ENCODE peak calls at places on chromosomes 12 and 14, in eight cellular contexts. L, U, I, E, M, F, G and Z are unnamed samples.

GRCh38 chr12:45669093-45669492 is 60.4 kb upstream of the ARID2 start:
- DNase-seq in G (no peak), M (no peak), L (peak; percentile 30), F (no peak), U (no peak), E (no peak), I (no peak), Z (no peak)

GRCh38 chr12:86230516-86231146 is 25.6 kb downstream of the MGAT4C start:
- DNase-seq in E (no peak), L (no peak), U (no peak), M (no peak), I (no peak), F (no peak), G (no peak), Z (no peak)

GRCh38 chr12:3105690-3106479 is 28.7 kb downstream of the TSPAN9 start:
- DNase-seq in M (no peak), U (no peak), E (no peak), L (no peak), I (no peak), G (no peak), F (no peak), Z (no peak)

GRCh38 chr12:42617622-42618021 is 28.1 kb upstream of the PRICKLE1 start:
- DNase-seq in F (no peak), L (no peak), E (no peak), I (no peak), G (no peak), U (no peak), M (no peak), Z (no peak)

GRCh38 chr12:77060136-77060882 is 5.1 kb downstream of the E2F7 start:
- DNase-seq in M (no peak), E (no peak), G (no peak), I (no peak), U (no peak), L (no peak), F (no peak), Z (no peak)

GRCh38 chr12:75981773-75982564 is 49.6 kb downstream of the PHLDA1 start:
- DNase-seq in G (no peak), M (no peak), U (no peak), E (no peak), L (no peak), F (no peak), I (no peak), Z (no peak)

GRCh38 chr12:107402041-107403022 is 283.3 kb upstream of the PWP1 start:
- DNase-seq in M (no peak), F (peak; percentile 97), G (no peak), U (peak; percentile 76), E (no peak), L (peak; percentile 52), I (peak; percentile 42), Z (peak; percentile 70)

GRCh38 chr12:43233861-43234260 is 318.1 kb downstream of the ADAMTS20 start:
- DNase-seq in M (no peak), G (no peak), F (no peak), L (no peak), U (no peak), I (no peak), E (no peak), Z (no peak)

GRCh38 chr12:118840878-118841277 is 140.5 kb upstream of the SRRM4 start:
- DNase-seq in M (no peak), E (no peak), U (no peak), L (no peak), G (no peak), F (no peak), I (no peak), Z (no peak)

DNA sequence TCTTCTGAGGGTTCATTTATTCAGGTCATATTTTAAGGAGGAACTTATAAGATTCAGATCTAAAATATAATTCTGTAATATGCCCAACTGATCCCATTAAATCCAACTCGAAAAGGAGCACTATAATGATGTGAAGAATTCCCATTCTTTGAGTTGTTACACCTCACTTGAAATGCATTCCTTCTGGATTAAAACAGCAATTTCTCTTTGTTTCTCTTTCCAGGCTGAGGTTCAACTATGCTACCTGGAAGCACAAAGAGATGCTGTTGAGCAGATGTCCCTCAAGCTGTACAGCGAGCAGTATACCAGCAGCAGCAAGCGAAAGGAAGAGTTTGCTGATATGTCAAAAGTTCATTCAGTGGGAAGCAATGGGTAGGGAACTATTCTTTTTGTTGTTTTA is 260.6 kb upstream of the NPAS3 start:
- DNase-seq in M (no peak), F (no peak), I (no peak), E (no peak), U (no peak), G (no peak), L (no peak), Z (no peak)
- H3K9me3 ChIP-seq in M (no peaks in the 10 kb centered on the region), F (no peaks in the 10 kb centered on the region), I (no peaks in the 10 kb centered on the region), E (no peaks in the 10 kb centered on the region), U (no peaks in the 10 kb centered on the region), G (no peaks in the 10 kb centered on the region), L (no peaks in the 10 kb centered on the region), Z (no peaks in the 10 kb centered on the region)

GRCh38 chr12:133080619-133081407 is at the start of gene ZNF140:
- DNase-seq in U (peak; percentile 96), M (peak; percentile 97), L (peak; percentile 95), I (peak; percentile 95), F (peak; percentile 100), G (peak; percentile 98), E (peak; percentile 98), Z (peak; percentile 87)

GRCh38 chr12:133083345-133083744 is 2.6 kb downstream of the ZNF140 start:
- DNase-seq in U (no peak), G (no peak), I (no peak), M (no peak), L (no peak), E (no peak), F (no peak), Z (no peak)

GRCh38 chr12:133080051-133080618 is 588 bp upstream of the ZNF140 start:
- DNase-seq in M (peak; percentile 98), I (peak; percentile 97), L (peak; percentile 97), F (peak; percentile 100), E (peak; percentile 100), G (peak; percentile 99), U (peak; percentile 97), Z (peak; percentile 95)

DNA sequence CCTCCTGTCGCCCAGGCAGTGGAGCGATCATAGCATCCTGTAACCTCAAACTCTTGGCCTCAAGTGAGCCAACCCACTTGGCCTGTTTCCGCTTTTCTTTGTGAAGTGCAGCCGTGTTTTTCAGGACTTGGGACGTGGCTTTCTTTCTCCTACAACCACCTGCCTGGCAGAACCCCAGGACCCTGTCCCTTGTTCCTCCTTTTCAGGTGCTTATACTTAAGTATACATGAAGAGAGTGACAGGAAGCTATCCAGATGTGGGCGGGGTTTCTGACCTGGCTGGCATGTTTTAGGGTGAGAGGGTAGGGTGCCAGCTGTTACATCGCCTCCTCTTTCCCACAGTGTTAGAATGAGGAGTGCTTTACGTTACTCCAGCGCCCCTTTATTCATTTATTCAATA is 684 bp downstream of the ZNF140 start:
- DNase-seq in F (peak; percentile 56), M (no peak), E (no peak), U (peak; percentile 29), L (no peak), I (no peak), G (no peak), Z (peak; percentile 3)
- H3K4me3 ChIP-seq in F (peak overlapping the region; percentile 94), M (peak overlapping the region; percentile 95), E (peak overlapping the region; percentile 74), U (no peak overlapping the region), L (peak overlapping the region; percentile 54), I (peak overlapping the region; percentile 85), G (peak overlapping the region; percentile 87), Z (peak overlapping the region; percentile 85)

DNA sequence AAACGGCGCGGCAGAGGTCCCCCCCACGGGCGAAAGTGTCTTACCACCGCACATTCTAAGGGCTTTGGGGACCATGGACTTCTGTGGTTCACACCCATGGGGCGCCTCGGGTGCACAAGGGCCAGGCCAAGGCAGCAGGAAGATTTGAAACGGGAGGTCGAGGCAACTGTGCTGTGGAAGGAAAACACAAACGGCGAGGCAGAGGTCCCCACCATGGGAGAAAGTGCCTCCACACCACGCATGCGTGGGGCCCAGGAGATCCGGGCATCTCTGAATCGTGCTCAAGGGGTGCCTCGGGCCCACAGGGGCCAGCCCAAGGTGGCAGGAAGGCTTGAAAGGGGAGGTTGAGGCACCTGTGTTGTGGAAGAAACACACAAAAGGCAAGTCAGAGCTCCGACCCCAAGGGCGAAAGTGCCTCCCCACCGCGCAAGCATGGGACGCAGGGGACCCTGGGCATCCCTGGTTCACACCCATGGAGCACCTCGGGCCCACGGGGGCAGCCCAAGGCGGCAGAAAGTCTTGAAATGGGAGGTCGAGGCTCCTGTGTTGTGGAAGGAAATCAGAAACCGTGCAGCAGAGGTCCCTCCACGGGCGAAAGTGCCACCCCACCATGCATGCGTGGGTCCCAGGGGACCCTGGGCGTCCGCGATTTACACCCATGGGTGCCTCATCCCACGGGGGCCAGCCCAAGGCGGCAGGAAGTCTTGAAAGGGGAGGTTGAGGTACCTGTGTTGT is 371.0 kb downstream of the ALG10 start:
- DNase-seq in L (no peak), M (peak; percentile 50), E (peak; percentile 59), U (no peak), I (peak; percentile 14), F (peak; percentile 30), G (peak; percentile 46), Z (peak; percentile 0)
- H3K9me3 ChIP-seq in L (no peaks in the 10 kb centered on the region), M (no peaks in the 10 kb centered on the region), E (peaks cover 21% of the 10 kb centered on the region), U (peaks cover 99% of the 10 kb centered on the region), I (peaks cover 95% of the 10 kb centered on the region), F (peaks cover 30% of the 10 kb centered on the region), G (no peaks in the 10 kb centered on the region), Z (no peaks in the 10 kb centered on the region)

GRCh38 chr12:27974735-27975221 is 2.2 kb upstream of the PTHLH start:
- DNase-seq in U (no peak), E (peak; percentile 65), F (peak; percentile 79), M (no peak), L (no peak), I (no peak), G (no peak), Z (no peak)

GRCh38 chr12:27972721-27973120 is at the start of gene PTHLH:
- DNase-seq in G (no peak), E (no peak), F (no peak), U (no peak), I (no peak), M (no peak), L (no peak), Z (no peak)

GRCh38 chr12:27979145-27979544 is 6.6 kb upstream of the PTHLH start:
- DNase-seq in I (no peak), G (no peak), L (no peak), E (no peak), M (no peak), U (no peak), F (no peak), Z (no peak)

GRCh38 chr12:27973487-27973890 is 956 bp upstream of the PTHLH start:
- DNase-seq in F (no peak), L (no peak), I (no peak), G (no peak), U (no peak), M (no peak), E (no peak), Z (no peak)

DNA sequence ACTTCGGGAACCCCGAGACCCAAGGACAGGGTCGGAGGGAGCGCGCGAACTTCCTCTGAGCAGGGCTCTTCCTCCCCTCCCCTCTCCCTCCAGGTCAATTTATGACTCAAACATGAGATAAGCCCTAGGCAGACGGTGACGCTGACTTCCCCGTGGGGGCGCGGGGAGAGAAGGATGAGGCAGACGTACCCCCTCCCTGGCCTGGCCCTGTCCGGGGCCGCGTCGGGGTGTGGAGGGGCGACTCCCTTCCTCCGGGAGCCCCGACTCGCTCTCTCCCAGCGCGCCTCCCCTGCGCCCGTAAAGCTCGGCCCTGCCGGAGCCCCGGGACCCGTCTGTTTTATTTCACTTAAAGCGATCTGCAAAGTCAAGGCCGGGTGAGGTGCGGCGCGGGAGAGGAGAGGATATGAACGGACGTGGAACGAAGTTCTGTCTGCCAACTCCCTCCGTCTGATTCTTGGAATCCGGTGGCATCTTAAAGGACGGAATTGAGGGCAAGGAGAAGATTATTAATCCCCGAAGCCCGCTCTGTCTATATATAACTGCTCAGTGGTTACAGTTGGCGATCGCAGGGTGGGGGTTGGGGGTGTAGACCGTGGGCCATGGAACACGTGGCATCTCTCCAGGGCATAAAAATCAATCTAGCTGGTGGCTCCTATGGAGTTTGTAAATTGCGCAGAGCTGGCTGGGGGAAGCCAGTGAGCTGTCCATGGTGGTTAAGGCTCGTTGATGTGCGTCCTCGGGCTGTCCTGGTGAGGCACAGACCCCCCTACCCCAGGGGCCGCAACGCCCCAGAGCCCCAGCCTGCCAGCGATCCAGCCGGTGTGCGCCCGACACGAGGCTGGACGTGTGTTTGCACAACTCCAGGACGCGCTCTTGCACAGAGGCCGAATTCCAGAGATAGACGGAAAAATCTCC is 2.9 kb upstream of the PTHLH start:
- DNase-seq in E (peak; percentile 64), M (peak; percentile 67), I (no peak), G (no peak), F (peak; percentile 90), L (no peak), U (no peak), Z (no peak)
- H3K4me3 ChIP-seq in E (no peak overlapping the region), M (peak overlapping the region; percentile 49), I (peak overlapping the region; percentile 44), G (peak overlapping the region; percentile 13), F (peak overlapping the region; percentile 72), L (no peak overlapping the region), U (no peak overlapping the region), Z (peak overlapping the region; percentile 51)